ENCODE peak calls at places on chromosome 6, in seven cellular contexts. One of them, this sample, is unnamed.

GRCh38 chr6:36493859-36494258 is 51.1 kb downstream of the KCTD20 start:
- DNase-seq in HT-29: no peak
- DNase-seq in NCI-H2081: no peak
- DNase-seq in stimulated activated CD4-positive, alpha-beta T cell treated with anti-CD3 and anti-CD28 coated beads, Interleukin-4, amount 100 ng/mL, for 1 hour: no peak
- DNase-seq in activated naive CD8-positive, alpha-beta T cell treated with anti-CD3 and anti-CD28 coated beads, Interleukin-2, amount 50 U/mL, for 24 hours: no peak
- DNase-seq in pulmonary artery endothelial cell: no peak
- DNase-seq in GF-D8: peak
- DNase-seq in this sample: no peak

GRCh38 chr6:107555449-107555848 is 65.5 kb downstream of the SOBP start:
- DNase-seq in HT-29: no peak
- DNase-seq in NCI-H2081: peak
- DNase-seq in stimulated activated CD4-positive, alpha-beta T cell treated with anti-CD3 and anti-CD28 coated beads, Interleukin-4, amount 100 ng/mL, for 1 hour: no peak
- DNase-seq in activated naive CD8-positive, alpha-beta T cell treated with anti-CD3 and anti-CD28 coated beads, Interleukin-2, amount 50 U/mL, for 24 hours: no peak
- DNase-seq in pulmonary artery endothelial cell: no peak
- DNase-seq in GF-D8: no peak
- DNase-seq in this sample: no peak

GRCh38 chr6:149059557-149059956 is 258.0 kb upstream of the TAB2 start:
- DNase-seq in HT-29: no peak
- DNase-seq in NCI-H2081: no peak
- DNase-seq in stimulated activated CD4-positive, alpha-beta T cell treated with anti-CD3 and anti-CD28 coated beads, Interleukin-4, amount 100 ng/mL, for 1 hour: peak
- DNase-seq in activated naive CD8-positive, alpha-beta T cell treated with anti-CD3 and anti-CD28 coated beads, Interleukin-2, amount 50 U/mL, for 24 hours: no peak
- DNase-seq in pulmonary artery endothelial cell: no peak
- DNase-seq in GF-D8: no peak
- DNase-seq in this sample: no peak

GRCh38 chr6:1552296-1552761 is 57.4 kb upstream of the FOXC1 start:
- DNase-seq in HT-29: peak
- DNase-seq in NCI-H2081: no peak
- DNase-seq in stimulated activated CD4-positive, alpha-beta T cell treated with anti-CD3 and anti-CD28 coated beads, Interleukin-4, amount 100 ng/mL, for 1 hour: no peak
- DNase-seq in activated naive CD8-positive, alpha-beta T cell treated with anti-CD3 and anti-CD28 coated beads, Interleukin-2, amount 50 U/mL, for 24 hours: no peak
- DNase-seq in pulmonary artery endothelial cell: no peak
- DNase-seq in GF-D8: no peak
- DNase-seq in this sample: no peak

GRCh38 chr6:36824262-36824661 is 15.0 kb downstream of the CPNE5 start:
- DNase-seq in HT-29: no peak
- DNase-seq in NCI-H2081: no peak
- DNase-seq in stimulated activated CD4-positive, alpha-beta T cell treated with anti-CD3 and anti-CD28 coated beads, Interleukin-4, amount 100 ng/mL, for 1 hour: no peak
- DNase-seq in activated naive CD8-positive, alpha-beta T cell treated with anti-CD3 and anti-CD28 coated beads, Interleukin-2, amount 50 U/mL, for 24 hours: no peak
- DNase-seq in pulmonary artery endothelial cell: peak
- DNase-seq in GF-D8: no peak
- DNase-seq in this sample: no peak

GRCh38 chr6:69846770-69847506 is 19.4 kb upstream of the COL19A1 start:
- DNase-seq in HT-29: no peak
- DNase-seq in NCI-H2081: no peak
- DNase-seq in stimulated activated CD4-positive, alpha-beta T cell treated with anti-CD3 and anti-CD28 coated beads, Interleukin-4, amount 100 ng/mL, for 1 hour: no peak
- DNase-seq in activated naive CD8-positive, alpha-beta T cell treated with anti-CD3 and anti-CD28 coated beads, Interleukin-2, amount 50 U/mL, for 24 hours: no peak
- DNase-seq in pulmonary artery endothelial cell: no peak
- DNase-seq in GF-D8: no peak
- DNase-seq in this sample: no peak

GRCh38 chr6:96795481-96795880 is 41.8 kb downstream of the GPR63 start:
- DNase-seq in HT-29: no peak
- DNase-seq in NCI-H2081: no peak
- DNase-seq in stimulated activated CD4-positive, alpha-beta T cell treated with anti-CD3 and anti-CD28 coated beads, Interleukin-4, amount 100 ng/mL, for 1 hour: no peak
- DNase-seq in activated naive CD8-positive, alpha-beta T cell treated with anti-CD3 and anti-CD28 coated beads, Interleukin-2, amount 50 U/mL, for 24 hours: no peak
- DNase-seq in pulmonary artery endothelial cell: no peak
- DNase-seq in GF-D8: no peak
- DNase-seq in this sample: no peak

GRCh38 chr6:26270903-26271639 is 93.9 kb upstream of the BTN3A2 start:
- DNase-seq in HT-29: peak
- DNase-seq in NCI-H2081: no peak
- DNase-seq in stimulated activated CD4-positive, alpha-beta T cell treated with anti-CD3 and anti-CD28 coated beads, Interleukin-4, amount 100 ng/mL, for 1 hour: peak
- DNase-seq in activated naive CD8-positive, alpha-beta T cell treated with anti-CD3 and anti-CD28 coated beads, Interleukin-2, amount 50 U/mL, for 24 hours: peak
- DNase-seq in pulmonary artery endothelial cell: no peak
- DNase-seq in GF-D8: peak
- DNase-seq in this sample: peak

GRCh38 chr6:11317885-11318771 is 85.7 kb upstream of the NEDD9 start:
- DNase-seq in HT-29: peak
- DNase-seq in NCI-H2081: no peak
- DNase-seq in stimulated activated CD4-positive, alpha-beta T cell treated with anti-CD3 and anti-CD28 coated beads, Interleukin-4, amount 100 ng/mL, for 1 hour: peak
- DNase-seq in activated naive CD8-positive, alpha-beta T cell treated with anti-CD3 and anti-CD28 coated beads, Interleukin-2, amount 50 U/mL, for 24 hours: peak
- DNase-seq in pulmonary artery endothelial cell: peak
- DNase-seq in GF-D8: peak
- DNase-seq in this sample: no peak

GRCh38 chr6:151494235-151494950 is 576 bp downstream of the CCDC170 start:
- DNase-seq in HT-29: no peak
- DNase-seq in NCI-H2081: peak
- DNase-seq in stimulated activated CD4-positive, alpha-beta T cell treated with anti-CD3 and anti-CD28 coated beads, Interleukin-4, amount 100 ng/mL, for 1 hour: peak
- DNase-seq in activated naive CD8-positive, alpha-beta T cell treated with anti-CD3 and anti-CD28 coated beads, Interleukin-2, amount 50 U/mL, for 24 hours: peak
- DNase-seq in pulmonary artery endothelial cell: no peak
- DNase-seq in GF-D8: no peak
- DNase-seq in this sample: peak

GRCh38 chr6:23478324-23478723 is 647.7 kb upstream of the NRSN1 start:
- DNase-seq in HT-29: no peak
- DNase-seq in NCI-H2081: no peak
- DNase-seq in stimulated activated CD4-positive, alpha-beta T cell treated with anti-CD3 and anti-CD28 coated beads, Interleukin-4, amount 100 ng/mL, for 1 hour: no peak
- DNase-seq in activated naive CD8-positive, alpha-beta T cell treated with anti-CD3 and anti-CD28 coated beads, Interleukin-2, amount 50 U/mL, for 24 hours: no peak
- DNase-seq in pulmonary artery endothelial cell: no peak
- DNase-seq in GF-D8: no peak
- DNase-seq in this sample: no peak

GRCh38 chr6:164870175-164870574 is 439.2 kb downstream of the C6orf118 start:
- DNase-seq in HT-29: no peak
- DNase-seq in NCI-H2081: no peak
- DNase-seq in stimulated activated CD4-positive, alpha-beta T cell treated with anti-CD3 and anti-CD28 coated beads, Interleukin-4, amount 100 ng/mL, for 1 hour: no peak
- DNase-seq in activated naive CD8-positive, alpha-beta T cell treated with anti-CD3 and anti-CD28 coated beads, Interleukin-2, amount 50 U/mL, for 24 hours: no peak
- DNase-seq in pulmonary artery endothelial cell: no peak
- DNase-seq in GF-D8: no peak
- DNase-seq in this sample: no peak

GRCh38 chr6:39005774-39006173 is 42.8 kb upstream of the GLP1R start:
- DNase-seq in HT-29: no peak
- DNase-seq in NCI-H2081: peak
- DNase-seq in stimulated activated CD4-positive, alpha-beta T cell treated with anti-CD3 and anti-CD28 coated beads, Interleukin-4, amount 100 ng/mL, for 1 hour: no peak
- DNase-seq in activated naive CD8-positive, alpha-beta T cell treated with anti-CD3 and anti-CD28 coated beads, Interleukin-2, amount 50 U/mL, for 24 hours: no peak
- DNase-seq in pulmonary artery endothelial cell: no peak
- DNase-seq in GF-D8: no peak
- DNase-seq in this sample: no peak

This sample was measured in NCI-H526.